ENCODE peak calls at places on chromosomes 2 and 18, in five cellular contexts. R, U, G, Y and N are unnamed samples.

GRCh38 chr2:181953773-181954537 is 31.7 kb upstream of the PPP1R1C start:
- DNase-seq in U (peak; percentile 61), R (peak; percentile 47), G (peak; percentile 55), Y (no peak), N (peak; percentile 76)

GRCh38 chr18:23387265-23387664 is 65.8 kb upstream of the RIOK3 start:
- DNase-seq in U (no peak), R (no peak), Y (no peak), G (no peak), N (no peak)

GRCh38 chr2:160731856-160732255 is 238.2 kb upstream of the RBMS1 start:
- DNase-seq in G (no peak), R (no peak), Y (no peak), U (no peak), N (no peak)

GRCh38 chr2:207765541-207765940 is 4.2 kb downstream of the FZD5 start:
- DNase-seq in Y (no peak), G (no peak), R (no peak), U (no peak), N (no peak)

GRCh38 chr2:175445276-175445675 is 263.8 kb upstream of the ATP5MC3 start:
- DNase-seq in G (no peak), U (no peak), Y (no peak), R (no peak), N (no peak)

GRCh38 chr18:38619129-38619528 is 1053.5 kb upstream of the CELF4 start:
- DNase-seq in G (no peak), U (no peak), Y (no peak), R (no peak), N (no peak)

GRCh38 chr2:164560181-164560792 is 61.0 kb downstream of the GRB14 start:
- DNase-seq in Y (peak; percentile 34), U (no peak), R (peak; percentile 26), G (no peak), N (peak; percentile 11)

GRCh38 chr18:59672125-59672769 is 25.0 kb downstream of the CCBE1 start:
- DNase-seq in Y (peak; percentile 93), G (no peak), R (no peak), U (no peak), N (no peak)

GRCh38 chr2:239300242-239300641 is 100.6 kb downstream of the HDAC4 start:
- DNase-seq in U (no peak), G (no peak), Y (no peak), R (no peak), N (no peak)

GRCh38 chr2:141778315-141778835 is 352.4 kb downstream of the LRP1B start:
- DNase-seq in G (no peak), U (no peak), Y (peak; percentile 22), R (no peak), N (no peak)

GRCh38 chr2:190407246-190407661 is 901 bp upstream of the MFSD6 start:
- DNase-seq in G (no peak), Y (no peak), R (no peak), U (no peak), N (no peak)

GRCh38 chr2:213202006-213202405 is 50.6 kb upstream of the IKZF2 start:
- DNase-seq in G (no peak), Y (peak; percentile 85), U (no peak), R (no peak), N (no peak)

GRCh38 chr2:61993422-61994024 is 88.0 kb downstream of the COMMD1 start:
- DNase-seq in R (peak; percentile 25), U (no peak), G (peak; percentile 31), Y (peak; percentile 70), N (peak; percentile 59)

GRCh38 chr2:72146357-72147302 is 1.0 kb downstream of the CYP26B1 start:
- DNase-seq in R (peak; percentile 3), Y (peak; percentile 23), G (no peak), U (peak; percentile 4), N (peak; percentile 27)

GRCh38 chr2:219515874-219516629 is 1.8 kb downstream of the ASIC4 start:
- DNase-seq in G (no peak), Y (peak; percentile 12), R (no peak), U (no peak), N (no peak)

GRCh38 chr18:6759579-6759978 is 30.1 kb downstream of the ARHGAP28 start:
- DNase-seq in G (no peak), Y (no peak), R (no peak), U (no peak), N (no peak)

GRCh38 chr18:63439334-63439733 is 17.1 kb upstream of the VPS4B start:
- DNase-seq in Y (peak; percentile 64), R (peak; percentile 69), G (peak; percentile 36), U (peak; percentile 37), N (peak; percentile 63)